ENCODE peak calls at places on chromosomes 13 and 19, in four cellular contexts. Q is RWPE1, Y is cardiac fibroblast, T is GM06990. U is an unnamed sample.

GRCh38 chr13:87671031-87671823 is at the start of gene SLITRK5:
- DNase-seq in Q (peak; percentile 49), Y (peak; percentile 34), T (peak; percentile 19), U (peak; percentile 84)

GRCh38 chr13:77150651-77151050 is 123.7 kb upstream of the FBXL3 start:
- DNase-seq in Q (no peak), Y (no peak), T (no peak), U (no peak)

GRCh38 chr13:22173605-22174004 is 502.7 kb downstream of the FGF9 start:
- DNase-seq in Q (peak; percentile 38), Y (peak; percentile 16), T (no peak), U (no peak)

GRCh38 chr19:48452255-48452654 is 3.1 kb upstream of the KCNJ14 start:
- DNase-seq in Q (no peak), Y (no peak), T (no peak), U (no peak)

GRCh38 chr13:51317262-51317661 is 22.2 kb upstream of the SERPINE3 start:
- DNase-seq in Q (no peak), Y (peak; percentile 68), T (no peak), U (no peak)

GRCh38 chr19:6066661-6067646 is 43.3 kb downstream of the RFX2 start:
- DNase-seq in Q (peak; percentile 85), Y (peak; percentile 94), T (no peak), U (no peak)

GRCh38 chr19:2176336-2176994 is 12.7 kb downstream of the DOT1L start:
- DNase-seq in Q (peak; percentile 49), Y (no peak), T (no peak), U (no peak)

GRCh38 chr19:38251564-38252051 is 4.6 kb downstream of the PPP1R14A start:
- DNase-seq in Q (no peak), Y (peak; percentile 40), T (no peak), U (no peak)

GRCh38 chr13:24629320-24629719 is 50.9 kb upstream of the ATP12A start:
- DNase-seq in Q (no peak), Y (no peak), T (no peak), U (no peak)

GRCh38 chr13:112855859-112856258 is 113.2 kb upstream of the MCF2L start:
- DNase-seq in Q (no peak), Y (no peak), T (no peak), U (no peak)

GRCh38 chr13:94710881-94711560 is 1.3 kb downstream of the SOX21 start:
- DNase-seq in Q (peak; percentile 18), Y (no peak), T (no peak), U (peak; percentile 77)

GRCh38 chr13:96629331-96629730 is 364.9 kb downstream of the OXGR1 start:
- DNase-seq in Q (no peak), Y (peak; percentile 70), T (no peak), U (no peak)

GRCh38 chr19:28638445-28638844 is 574.5 kb downstream of the UQCRFS1 start:
- DNase-seq in Q (no peak), Y (no peak), T (no peak), U (no peak)

GRCh38 chr19:13012690-13013608 is 17.7 kb downstream of the NFIX start:
- DNase-seq in Q (peak; percentile 79), Y (peak; percentile 76), T (peak; percentile 47), U (peak; percentile 80)

GRCh38 chr13:74761794-74762193 is 627.6 kb upstream of the KLF12 start:
- DNase-seq in Q (no peak), Y (peak; percentile 45), T (no peak), U (no peak)

GRCh38 chr13:42379241-42379640 is 107.3 kb downstream of the AKAP11 start:
- DNase-seq in Q (no peak), Y (no peak), T (no peak), U (no peak)

GRCh38 chr13:43937839-43938238 is 58.1 kb downstream of the LACC1 start:
- DNase-seq in Q (no peak), Y (no peak), T (no peak), U (no peak)

GRCh38 chr13:93635687-93636086 is 409.1 kb downstream of the GPC6 start:
- DNase-seq in Q (no peak), Y (peak; percentile 12), T (no peak), U (no peak)

GRCh38 chr13:106178816-106179215 is 356.6 kb downstream of the EFNB2 start:
- DNase-seq in Q (no peak), Y (peak; percentile 20), T (no peak), U (no peak)

GRCh38 chr19:6736917-6737283 is 480 bp downstream of the GPR108 start:
- DNase-seq in Q (no peak), Y (no peak), T (no peak), U (no peak)

GRCh38 chr13:95745752-95746151 is 68.8 kb downstream of the DNAJC3 start:
- DNase-seq in Q (no peak), Y (no peak), T (no peak), U (no peak)

GRCh38 chr19:575527-576506 is 3.4 kb downstream of the BSG start:
- DNase-seq in Q (peak; percentile 78), Y (peak; percentile 46), T (no peak), U (no peak)

GRCh38 chr13:80481589-80481988 is 140.7 kb upstream of the SPRY2 start:
- DNase-seq in Q (no peak), Y (peak; percentile 21), T (no peak), U (no peak)

GRCh38 chr13:106186366-106187030 is 349.0 kb downstream of the EFNB2 start:
- DNase-seq in Q (no peak), Y (peak; percentile 76), T (no peak), U (no peak)

GRCh38 chr13:24208314-24208713 is 47.8 kb downstream of the SPATA13 start:
- DNase-seq in Q (peak; percentile 52), Y (peak; percentile 86), T (no peak), U (no peak)

GRCh38 chr13:71787461-71787860 is 79.5 kb downstream of the DACH1 start:
- DNase-seq in Q (no peak), Y (no peak), T (no peak), U (no peak)

GRCh38 chr19:3366761-3367571 is 583 bp downstream of the NFIC start:
- DNase-seq in Q (no peak), Y (no peak), T (peak; percentile 66), U (peak; percentile 71)

GRCh38 chr19:16309653-16310052 is 15.0 kb upstream of the KLF2 start:
- DNase-seq in Q (no peak), Y (no peak), T (no peak), U (no peak)

GRCh38 chr19:38233740-38234251 is 9.8 kb upstream of the DPF1 start:
- DNase-seq in Q (peak; percentile 73), Y (peak; percentile 79), T (no peak), U (peak; percentile 87)

GRCh38 chr13:27636624-27637288 is 15.1 kb downstream of the POLR1D start:
- DNase-seq in Q (no peak), Y (no peak), T (no peak), U (no peak)

GRCh38 chr13:72304121-72304745 is 423.2 kb downstream of the MZT1 start:
- DNase-seq in Q (no peak), Y (peak; percentile 7), T (no peak), U (no peak)

GRCh38 chr13:80012281-80012680 is 328.6 kb downstream of the SPRY2 start:
- DNase-seq in Q (no peak), Y (peak; percentile 31), T (no peak), U (no peak)

GRCh38 chr13:99614465-99614885 is 113.2 kb downstream of the TM9SF2 start:
- DNase-seq in Q (peak; percentile 77), Y (peak; percentile 25), T (no peak), U (peak; percentile 63)
- TF ChIP-seq CTCF in Q (peak; percentile 35), Y (peak; percentile 26), T (peak; percentile 48), U (peak; percentile 30)

GRCh38 chr19:30648321-30648720 is 276.1 kb downstream of the ZNF536 start:
- DNase-seq in Q (no peak), Y (peak; percentile 11), T (no peak), U (no peak)
- TF ChIP-seq CTCF in Q (no peak), Y (no peak), T (no peak), U (no peak)

DNA sequence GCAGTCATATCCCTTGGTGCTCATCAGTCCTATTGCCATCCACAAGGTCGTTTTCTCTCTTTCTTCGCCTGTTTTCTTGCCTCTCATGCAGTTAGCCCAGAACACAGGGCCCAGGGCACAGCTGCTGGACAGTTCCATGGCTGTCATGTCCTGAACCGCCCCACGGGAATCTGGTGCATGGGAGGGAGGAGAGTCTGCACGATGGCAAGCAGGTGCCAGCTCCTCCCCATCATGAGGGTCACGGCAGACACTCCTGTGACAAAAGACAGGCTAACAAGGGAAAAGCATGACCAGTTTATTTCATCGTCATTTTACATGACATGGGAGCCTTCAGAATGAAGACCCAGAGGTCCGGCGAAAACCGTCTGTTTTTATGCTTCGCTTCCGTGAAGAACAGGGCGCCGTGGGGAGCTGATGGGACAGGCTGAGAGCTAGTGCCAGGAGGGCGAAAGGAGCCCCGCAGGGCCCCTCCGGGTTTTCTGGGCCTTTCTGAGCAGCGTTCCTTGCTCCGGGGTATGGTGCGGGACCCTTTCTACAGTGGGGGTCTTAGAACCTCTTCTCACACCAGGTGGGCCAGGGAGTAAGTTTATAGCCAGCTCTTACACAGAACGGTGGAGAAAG is 135.7 kb downstream of the STK24 start:
- DNase-seq in Q (no peak), Y (no peak), T (no peak), U (no peak)
- TF ChIP-seq CTCF in Q (no peak), Y (no peak), T (no peak), U (no peak)

DNA sequence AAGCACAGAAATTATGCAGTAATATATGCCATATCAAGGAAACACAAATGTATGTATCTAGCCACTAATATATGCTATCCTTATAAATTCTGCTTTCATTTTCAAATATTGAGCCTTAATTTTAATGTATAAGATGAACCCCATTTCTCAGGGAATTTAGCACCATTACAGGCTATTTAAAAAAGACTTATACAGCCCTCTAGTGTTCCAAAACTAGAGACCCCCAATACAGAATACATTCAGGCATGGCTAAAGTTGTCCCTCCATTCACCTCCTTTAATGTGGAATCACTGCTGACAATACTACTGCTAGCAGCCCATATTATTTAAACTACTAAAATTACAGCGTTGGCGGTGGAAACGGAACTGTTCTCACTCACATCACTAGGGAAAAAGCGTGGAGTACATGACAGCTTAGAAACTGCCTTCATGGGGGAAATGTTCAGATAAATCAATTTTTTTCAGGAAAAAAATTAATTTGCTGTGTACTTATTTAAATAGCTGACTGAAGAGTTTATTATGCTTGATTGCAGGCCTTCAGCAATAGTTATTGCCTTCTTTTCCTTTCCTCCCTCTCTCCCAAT is 541.0 kb downstream of the PCDH9 start:
- DNase-seq in Q (no peak), Y (peak; percentile 26), T (no peak), U (no peak)
- TF ChIP-seq CTCF in Q (no peak), Y (peak; percentile 29), T (no peak), U (no peak)

U was measured in GM20000.